ENCODE peak calls at places on chromosome 3, in four cellular contexts. Q, P, V and H are unnamed samples.

GRCh38 chr3:44125882-44126281 is 115.8 kb upstream of the TOPAZ1 start:
- DNase-seq in Q (no peak), V (no peak), P (no peak), H (no peak)

GRCh38 chr3:89227218-89227617 is 119.8 kb downstream of the EPHA3 start:
- DNase-seq in V (no peak), Q (no peak), P (no peak), H (peak)

GRCh38 chr3:150421799-150422548 is 13.9 kb downstream of the TSC22D2 start:
- DNase-seq in Q (no peak), V (no peak), P (no peak), H (peak)

GRCh38 chr3:150081084-150081483 is 110.4 kb upstream of the PFN2 start:
- DNase-seq in V (no peak), Q (no peak), P (no peak), H (peak)

GRCh38 chr3:136952292-136952691 is 5.5 kb upstream of the IL20RB start:
- DNase-seq in Q (no peak), V (no peak), P (no peak), H (peak)

GRCh38 chr3:64443553-64444331 is 218.5 kb upstream of the PRICKLE2 start:
- DNase-seq in Q (no peak), P (no peak), V (no peak), H (peak)

GRCh38 chr3:55721716-55722484 is 234.8 kb upstream of the WNT5A start:
- DNase-seq in V (no peak), Q (peak), P (no peak), H (peak)

GRCh38 chr3:4695846-4696245 is 202.7 kb downstream of the ITPR1 start:
- DNase-seq in P (no peak), Q (no peak), V (no peak), H (peak)

GRCh38 chr3:159733194-159733860 is 255.3 kb upstream of the IL12A start:
- DNase-seq in V (peak), P (no peak), Q (no peak), H (peak)

GRCh38 chr3:175329373-175329772 is 470.2 kb downstream of the NAALADL2 start:
- DNase-seq in P (no peak), V (no peak), Q (no peak), H (no peak)

GRCh38 chr3:175325440-175325839 is 466.3 kb downstream of the NAALADL2 start:
- DNase-seq in V (no peak), Q (no peak), P (no peak), H (no peak)

GRCh38 chr3:175326041-175326440 is 466.9 kb downstream of the NAALADL2 start:
- DNase-seq in P (no peak), V (no peak), Q (no peak), H (no peak)
- TF ChIP-seq CTCF in P (no peak), V (no peak), Q (no peak), H (no peak)

DNA sequence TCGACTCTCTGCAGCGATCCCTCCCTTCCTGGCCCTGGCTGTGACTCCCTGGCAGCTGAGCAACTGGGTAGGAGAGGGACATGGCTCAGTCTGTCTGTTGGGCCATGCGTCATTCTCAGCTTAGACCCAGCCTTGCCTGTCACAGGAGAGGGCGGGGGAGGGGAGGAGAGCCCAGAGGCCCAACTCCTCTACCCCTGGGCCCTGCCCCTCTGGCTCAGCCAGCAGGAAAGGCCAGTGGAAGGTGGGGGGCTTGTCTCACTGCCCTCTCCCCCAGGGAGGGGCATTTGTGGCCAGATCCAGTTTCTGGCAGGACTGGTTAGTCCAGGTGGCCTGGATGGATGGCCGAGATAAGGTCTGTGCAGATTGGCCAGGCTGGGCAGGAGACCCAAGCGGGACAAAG is 31.6 kb downstream of the DNAJB8 start:
- DNase-seq in V (no peak), Q (no peak), P (no peak), H (no peak)
- TF ChIP-seq POLR2A in V (no peak), Q (no peak), P (no peak), H (no peak)

GRCh38 chr3:179929091-179929529 is 107.6 kb downstream of the PEX5L start:
- DNase-seq in V (peak), Q (peak), P (no peak), H (peak)

GRCh38 chr3:179933079-179933478 is 103.7 kb downstream of the PEX5L start:
- DNase-seq in P (no peak), V (no peak), Q (no peak), H (no peak)

DNA sequence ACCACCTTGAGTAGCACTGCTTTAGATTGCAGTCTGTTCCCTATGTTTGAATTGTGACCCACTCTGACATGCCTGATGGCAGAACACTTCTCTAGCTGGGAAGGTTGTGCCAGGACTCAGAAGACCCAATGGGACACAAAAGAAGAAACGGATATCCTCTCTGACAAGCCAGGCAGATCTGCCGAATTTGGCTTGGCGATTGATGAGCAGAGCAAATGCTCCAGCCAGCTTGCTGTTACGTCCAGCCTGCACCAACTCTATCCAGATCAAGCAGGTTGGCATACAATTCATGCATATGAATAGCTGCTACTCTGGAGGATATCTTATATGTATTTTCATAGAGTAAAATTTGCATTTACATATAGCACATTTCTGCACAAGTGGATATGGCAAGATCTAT is 102.9 kb downstream of the PEX5L start:
- DNase-seq in Q (no peak), P (no peak), V (no peak), H (no peak)
- TF ChIP-seq RCOR1 in Q (no peak), P (no peak), V (no peak), H (no peak)

GRCh38 chr3:155270485-155271342 is 22.8 kb downstream of the STRIT1 start:
- DNase-seq in V (no peak), P (no peak), Q (peak), H (no peak)
- TF ChIP-seq CTCF in V (no peak), P (no peak), Q (no peak), H (no peak)

GRCh38 chr3:196739671-196740475 is at the start of gene PAK2:
- DNase-seq in V (peak), Q (peak), P (peak), H (peak)
- TF ChIP-seq POLR2A in V (peak), Q (peak), P (peak), H (peak)